ENCODE peak calls at places on chromosome 7, in ten cellular contexts. One of them, this sample, is unnamed.
A peak's percentile ranks its signal among the peaks of the same experiment; 100 is the strongest.

GRCh38 chr7:157851501-157852067 is 514.8 kb downstream of the DNAJB6 start:
- DNase-seq in AG04449: no peak
- DNase-seq in CD8-positive, alpha-beta T cell: peak; percentile 83
- DNase-seq in GM23338: no peak
- DNase-seq in RWPE2: no peak
- DNase-seq in GM12865: no peak
- DNase-seq in fibroblast of pulmonary artery: no peak
- DNase-seq in suprapubic skin: no peak
- DNase-seq in lower lobe of right lung: peak; percentile 89
- DNase-seq in endothelial cell of umbilical vein: no peak
- DNase-seq in this sample: no peak

GRCh38 chr7:108037140-108037539 is 34.2 kb upstream of the LAMB1 start:
- DNase-seq in lower lobe of right lung: no peak
- DNase-seq in GM23338: no peak
- DNase-seq in GM12865: no peak
- DNase-seq in CD8-positive, alpha-beta T cell: no peak
- DNase-seq in suprapubic skin: no peak
- DNase-seq in endothelial cell of umbilical vein: no peak
- DNase-seq in AG04449: no peak
- DNase-seq in fibroblast of pulmonary artery: no peak
- DNase-seq in RWPE2: no peak
- DNase-seq in this sample: no peak

GRCh38 chr7:157470017-157470322 is 133.2 kb downstream of the DNAJB6 start:
- DNase-seq in suprapubic skin: no peak
- DNase-seq in AG04449: no peak
- DNase-seq in CD8-positive, alpha-beta T cell: no peak
- DNase-seq in RWPE2: no peak
- DNase-seq in GM23338: no peak
- DNase-seq in endothelial cell of umbilical vein: no peak
- DNase-seq in fibroblast of pulmonary artery: no peak
- DNase-seq in GM12865: no peak
- DNase-seq in lower lobe of right lung: no peak
- DNase-seq in this sample: no peak

GRCh38 chr7:131628634-131629033 is 72.2 kb upstream of the PODXL start:
- DNase-seq in lower lobe of right lung: no peak
- DNase-seq in fibroblast of pulmonary artery: no peak
- DNase-seq in GM12865: no peak
- DNase-seq in RWPE2: no peak
- DNase-seq in GM23338: no peak
- DNase-seq in AG04449: no peak
- DNase-seq in CD8-positive, alpha-beta T cell: no peak
- DNase-seq in endothelial cell of umbilical vein: no peak
- DNase-seq in suprapubic skin: no peak
- DNase-seq in this sample: no peak

GRCh38 chr7:117706191-117706590 is 167.1 kb downstream of the CTTNBP2 start:
- DNase-seq in GM23338: no peak
- DNase-seq in AG04449: no peak
- DNase-seq in endothelial cell of umbilical vein: no peak
- DNase-seq in RWPE2: no peak
- DNase-seq in CD8-positive, alpha-beta T cell: no peak
- DNase-seq in lower lobe of right lung: no peak
- DNase-seq in suprapubic skin: no peak
- DNase-seq in fibroblast of pulmonary artery: no peak
- DNase-seq in GM12865: no peak
- DNase-seq in this sample: no peak

GRCh38 chr7:155885162-155886160 is 73.2 kb upstream of the SHH start:
- DNase-seq in RWPE2: no peak
- DNase-seq in GM12865: no peak
- DNase-seq in endothelial cell of umbilical vein: peak; percentile 81
- DNase-seq in lower lobe of right lung: no peak
- DNase-seq in GM23338: no peak
- DNase-seq in AG04449: no peak
- DNase-seq in suprapubic skin: peak; percentile 30
- DNase-seq in CD8-positive, alpha-beta T cell: no peak
- DNase-seq in fibroblast of pulmonary artery: peak; percentile 70
- DNase-seq in this sample: peak; percentile 58

GRCh38 chr7:131604841-131605279 is 48.4 kb upstream of the PODXL start:
- DNase-seq in GM23338: peak; percentile 85
- DNase-seq in fibroblast of pulmonary artery: peak; percentile 38
- DNase-seq in AG04449: peak; percentile 77
- DNase-seq in lower lobe of right lung: no peak
- DNase-seq in RWPE2: no peak
- DNase-seq in suprapubic skin: no peak
- DNase-seq in endothelial cell of umbilical vein: no peak
- DNase-seq in CD8-positive, alpha-beta T cell: no peak
- DNase-seq in GM12865: no peak
- DNase-seq in this sample: peak; percentile 43

GRCh38 chr7:9240016-9240415 is 806.6 kb downstream of the NXPH1 start:
- DNase-seq in GM23338: no peak
- DNase-seq in GM12865: no peak
- DNase-seq in CD8-positive, alpha-beta T cell: no peak
- DNase-seq in endothelial cell of umbilical vein: no peak
- DNase-seq in RWPE2: no peak
- DNase-seq in AG04449: no peak
- DNase-seq in fibroblast of pulmonary artery: no peak
- DNase-seq in lower lobe of right lung: no peak
- DNase-seq in suprapubic skin: no peak
- DNase-seq in this sample: no peak

GRCh38 chr7:145543245-145543644 is 573.4 kb upstream of the CNTNAP2 start:
- DNase-seq in CD8-positive, alpha-beta T cell: no peak
- DNase-seq in GM12865: no peak
- DNase-seq in RWPE2: no peak
- DNase-seq in endothelial cell of umbilical vein: no peak
- DNase-seq in AG04449: no peak
- DNase-seq in lower lobe of right lung: no peak
- DNase-seq in fibroblast of pulmonary artery: no peak
- DNase-seq in GM23338: no peak
- DNase-seq in suprapubic skin: no peak
- DNase-seq in this sample: no peak

GRCh38 chr7:36219429-36219828 is 66.4 kb downstream of the EEPD1 start:
- DNase-seq in suprapubic skin: no peak
- DNase-seq in endothelial cell of umbilical vein: no peak
- DNase-seq in fibroblast of pulmonary artery: no peak
- DNase-seq in CD8-positive, alpha-beta T cell: no peak
- DNase-seq in GM12865: no peak
- DNase-seq in RWPE2: no peak
- DNase-seq in GM23338: no peak
- DNase-seq in lower lobe of right lung: no peak
- DNase-seq in AG04449: no peak
- DNase-seq in this sample: no peak

GRCh38 chr7:36216063-36216684 is 63.1 kb downstream of the EEPD1 start:
- DNase-seq in AG04449: no peak
- DNase-seq in GM12865: no peak
- DNase-seq in CD8-positive, alpha-beta T cell: no peak
- DNase-seq in RWPE2: no peak
- DNase-seq in endothelial cell of umbilical vein: no peak
- DNase-seq in suprapubic skin: no peak
- DNase-seq in fibroblast of pulmonary artery: peak; percentile 29
- DNase-seq in lower lobe of right lung: no peak
- DNase-seq in GM23338: no peak
- DNase-seq in this sample: peak; percentile 38

GRCh38 chr7:36215017-36215621 is 62.1 kb downstream of the EEPD1 start:
- DNase-seq in fibroblast of pulmonary artery: no peak
- DNase-seq in AG04449: no peak
- DNase-seq in lower lobe of right lung: no peak
- DNase-seq in GM23338: peak; percentile 57
- DNase-seq in suprapubic skin: no peak
- DNase-seq in CD8-positive, alpha-beta T cell: no peak
- DNase-seq in GM12865: no peak
- DNase-seq in endothelial cell of umbilical vein: no peak
- DNase-seq in RWPE2: no peak
- DNase-seq in this sample: no peak

GRCh38 chr7:36217961-36218284 is 64.9 kb downstream of the EEPD1 start:
- DNase-seq in RWPE2: no peak
- DNase-seq in lower lobe of right lung: no peak
- DNase-seq in endothelial cell of umbilical vein: no peak
- DNase-seq in CD8-positive, alpha-beta T cell: no peak
- DNase-seq in GM23338: no peak
- DNase-seq in GM12865: peak; percentile 30
- DNase-seq in fibroblast of pulmonary artery: no peak
- DNase-seq in AG04449: no peak
- DNase-seq in suprapubic skin: no peak
- DNase-seq in this sample: no peak

GRCh38 chr7:36217211-36217960 is 64.3 kb downstream of the EEPD1 start:
- DNase-seq in RWPE2: no peak
- DNase-seq in CD8-positive, alpha-beta T cell: no peak
- DNase-seq in GM12865: no peak
- DNase-seq in GM23338: no peak
- DNase-seq in suprapubic skin: no peak
- DNase-seq in endothelial cell of umbilical vein: no peak
- DNase-seq in fibroblast of pulmonary artery: no peak
- DNase-seq in lower lobe of right lung: no peak
- DNase-seq in AG04449: no peak
- DNase-seq in this sample: no peak
- H3K4me3 ChIP-seq in RWPE2: no peak overlapping the region
- H3K4me3 ChIP-seq in CD8-positive, alpha-beta T cell: no peak overlapping the region
- H3K4me3 ChIP-seq in GM12865: no peak overlapping the region
- H3K4me3 ChIP-seq in GM23338: no peak overlapping the region
- H3K4me3 ChIP-seq in suprapubic skin: no peak overlapping the region
- H3K4me3 ChIP-seq in endothelial cell of umbilical vein: no peak overlapping the region
- H3K4me3 ChIP-seq in fibroblast of pulmonary artery: no peak overlapping the region
- H3K4me3 ChIP-seq in lower lobe of right lung: no peak overlapping the region
- H3K4me3 ChIP-seq in AG04449: no peak overlapping the region
- H3K4me3 ChIP-seq in this sample: no peak overlapping the region

GRCh38 chr7:54663603-54664234 is 95.3 kb downstream of the SEC61G start:
- DNase-seq in lower lobe of right lung: no peak
- DNase-seq in AG04449: no peak
- DNase-seq in GM12865: no peak
- DNase-seq in fibroblast of pulmonary artery: no peak
- DNase-seq in GM23338: no peak
- DNase-seq in CD8-positive, alpha-beta T cell: no peak
- DNase-seq in endothelial cell of umbilical vein: no peak
- DNase-seq in RWPE2: no peak
- DNase-seq in suprapubic skin: no peak
- DNase-seq in this sample: no peak
- H3K4me3 ChIP-seq in lower lobe of right lung: peak overlapping the region; percentile 40
- H3K4me3 ChIP-seq in AG04449: no peak overlapping the region
- H3K4me3 ChIP-seq in GM12865: peak overlapping the region; percentile 14
- H3K4me3 ChIP-seq in fibroblast of pulmonary artery: no peak overlapping the region
- H3K4me3 ChIP-seq in GM23338: peak overlapping the region; percentile 62
- H3K4me3 ChIP-seq in CD8-positive, alpha-beta T cell: no peak overlapping the region
- H3K4me3 ChIP-seq in endothelial cell of umbilical vein: no peak overlapping the region
- H3K4me3 ChIP-seq in RWPE2: no peak overlapping the region
- H3K4me3 ChIP-seq in suprapubic skin: peak overlapping the region; percentile 42
- H3K4me3 ChIP-seq in this sample: peak overlapping the region; percentile 39

GRCh38 chr7:27142562-27143021 is 889 bp downstream of the HOXA5 start:
- DNase-seq in RWPE2: no peak
- DNase-seq in fibroblast of pulmonary artery: no peak
- DNase-seq in GM23338: no peak
- DNase-seq in lower lobe of right lung: no peak
- DNase-seq in suprapubic skin: no peak
- DNase-seq in CD8-positive, alpha-beta T cell: peak; percentile 41
- DNase-seq in endothelial cell of umbilical vein: no peak
- DNase-seq in AG04449: no peak
- DNase-seq in GM12865: no peak
- DNase-seq in this sample: no peak

GRCh38 chr7:27141591-27142561 is 1.6 kb downstream of the HOXA5 start:
- DNase-seq in fibroblast of pulmonary artery: no peak
- DNase-seq in GM12865: no peak
- DNase-seq in RWPE2: no peak
- DNase-seq in lower lobe of right lung: no peak
- DNase-seq in endothelial cell of umbilical vein: no peak
- DNase-seq in suprapubic skin: no peak
- DNase-seq in AG04449: no peak
- DNase-seq in CD8-positive, alpha-beta T cell: peak; percentile 15
- DNase-seq in GM23338: peak; percentile 75
- DNase-seq in this sample: no peak

GRCh38 chr7:27139335-27140107 is 4.0 kb downstream of the HOXA5 start:
- DNase-seq in suprapubic skin: peak; percentile 61
- DNase-seq in CD8-positive, alpha-beta T cell: no peak
- DNase-seq in GM12865: no peak
- DNase-seq in RWPE2: no peak
- DNase-seq in GM23338: peak; percentile 76
- DNase-seq in endothelial cell of umbilical vein: no peak
- DNase-seq in lower lobe of right lung: no peak
- DNase-seq in AG04449: no peak
- DNase-seq in fibroblast of pulmonary artery: no peak
- DNase-seq in this sample: no peak

GRCh38 chr7:27140108-27140842 is 3.2 kb downstream of the HOXA5 start:
- DNase-seq in CD8-positive, alpha-beta T cell: no peak
- DNase-seq in lower lobe of right lung: no peak
- DNase-seq in GM23338: no peak
- DNase-seq in endothelial cell of umbilical vein: no peak
- DNase-seq in suprapubic skin: no peak
- DNase-seq in RWPE2: no peak
- DNase-seq in GM12865: no peak
- DNase-seq in fibroblast of pulmonary artery: no peak
- DNase-seq in AG04449: no peak
- DNase-seq in this sample: no peak

DNA sequence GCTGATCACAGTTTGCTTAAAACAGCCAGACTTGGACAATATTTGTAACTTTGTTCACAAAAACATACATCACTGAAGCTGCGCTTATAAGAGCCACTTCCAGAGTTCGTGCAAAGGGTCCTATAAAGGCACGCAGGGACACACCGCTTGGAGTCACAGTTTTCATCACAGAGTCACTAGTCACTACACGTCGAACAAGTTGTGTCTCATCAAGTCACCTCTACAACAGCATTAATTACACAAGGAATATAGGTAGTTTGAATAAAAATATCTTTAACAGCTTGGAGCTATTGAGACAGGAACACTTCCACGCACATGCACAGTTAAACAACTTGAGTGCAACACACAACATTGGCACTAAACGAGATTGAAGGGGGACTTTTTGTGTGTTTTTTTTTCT is 2.3 kb downstream of the HOXA5 start:
- DNase-seq in GM23338: no peak
- DNase-seq in suprapubic skin: no peak
- DNase-seq in GM12865: no peak
- DNase-seq in endothelial cell of umbilical vein: no peak
- DNase-seq in fibroblast of pulmonary artery: no peak
- DNase-seq in CD8-positive, alpha-beta T cell: peak; percentile 11
- DNase-seq in lower lobe of right lung: no peak
- DNase-seq in AG04449: no peak
- DNase-seq in RWPE2: no peak
- DNase-seq in this sample: no peak
- H3K4me3 ChIP-seq in GM23338: no peak overlapping the region
- H3K4me3 ChIP-seq in suprapubic skin: peak overlapping the region; percentile 53
- H3K4me3 ChIP-seq in GM12865: no peak overlapping the region
- H3K4me3 ChIP-seq in endothelial cell of umbilical vein: peak overlapping the region; percentile 65
- H3K4me3 ChIP-seq in fibroblast of pulmonary artery: peak overlapping the region; percentile 48
- H3K4me3 ChIP-seq in CD8-positive, alpha-beta T cell: no peak overlapping the region
- H3K4me3 ChIP-seq in lower lobe of right lung: peak overlapping the region; percentile 70
- H3K4me3 ChIP-seq in AG04449: no peak overlapping the region
- H3K4me3 ChIP-seq in RWPE2: no peak overlapping the region
- H3K4me3 ChIP-seq in this sample: no peak overlapping the region

DNA sequence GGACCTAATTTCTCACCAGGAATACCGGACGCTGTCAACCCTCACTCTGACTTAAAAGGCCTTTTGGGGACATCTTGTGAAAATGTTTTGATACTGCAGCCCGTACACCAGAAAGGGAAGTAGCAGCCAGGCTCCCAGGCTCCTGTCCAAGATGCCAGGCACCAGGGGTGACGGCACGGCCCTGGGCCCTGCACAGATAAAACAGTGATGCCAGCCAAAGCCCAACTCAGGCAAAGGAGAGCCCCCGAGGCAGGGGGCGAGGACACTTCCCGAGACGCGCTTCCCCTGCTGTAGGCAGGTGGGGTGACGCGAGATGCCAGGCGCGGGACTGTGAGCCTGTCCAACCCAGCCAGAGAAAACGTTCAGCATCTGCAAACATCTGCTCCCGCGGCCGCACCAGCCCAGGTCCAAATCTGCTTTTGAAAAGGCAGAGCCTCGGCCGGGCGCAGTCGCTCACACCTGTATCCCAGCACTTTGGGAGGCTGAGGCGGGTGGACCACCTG is 15.7 kb downstream of the ZFAND2A start:
- DNase-seq in RWPE2: no peak
- DNase-seq in CD8-positive, alpha-beta T cell: no peak
- DNase-seq in endothelial cell of umbilical vein: peak; percentile 45
- DNase-seq in GM23338: peak; percentile 14
- DNase-seq in fibroblast of pulmonary artery: peak; percentile 27
- DNase-seq in lower lobe of right lung: peak; percentile 49
- DNase-seq in AG04449: no peak
- DNase-seq in suprapubic skin: no peak
- DNase-seq in GM12865: peak; percentile 56
- DNase-seq in this sample: no peak
- H3K4me3 ChIP-seq in RWPE2: no peak overlapping the region
- H3K4me3 ChIP-seq in CD8-positive, alpha-beta T cell: no peak overlapping the region
- H3K4me3 ChIP-seq in endothelial cell of umbilical vein: no peak overlapping the region
- H3K4me3 ChIP-seq in GM23338: no peak overlapping the region
- H3K4me3 ChIP-seq in fibroblast of pulmonary artery: no peak overlapping the region
- H3K4me3 ChIP-seq in lower lobe of right lung: no peak overlapping the region
- H3K4me3 ChIP-seq in AG04449: no peak overlapping the region
- H3K4me3 ChIP-seq in suprapubic skin: no peak overlapping the region
- H3K4me3 ChIP-seq in GM12865: no peak overlapping the region
- H3K4me3 ChIP-seq in this sample: no peak overlapping the region